ENCODE peak calls at places on chromosomes 3 and 15, in nine cellular contexts. One of them, this sample, is unnamed.

GRCh38 chr3:130323503-130323902 is 22.0 kb upstream of the COL6A5 start:
- DNase-seq in DMS79 treated with DMSO at 0.1 percent for 48 hours: no peak
- DNase-seq in fibroblast of pulmonary artery: no peak
- DNase-seq in T-helper 9 cell: no peak
- DNase-seq in lower leg skin: no peak
- DNase-seq in NCI-H1092 treated with DMSO at 0.1 percent for 48 hours: no peak
- DNase-seq in NCI-H2081: no peak
- DNase-seq in GM03348: no peak
- DNase-seq in activated CD4-positive, alpha-beta T cell treated with anti-CD3 and anti-CD28 coated beads, Interleukin-2, amount 50 U/mL, for 24 hours: no peak
- DNase-seq in this sample: no peak

GRCh38 chr15:95106781-95107180 is 875.4 kb downstream of the MCTP2 start:
- DNase-seq in NCI-H1092 treated with DMSO at 0.1 percent for 48 hours: no peak
- DNase-seq in fibroblast of pulmonary artery: no peak
- DNase-seq in GM03348: no peak
- DNase-seq in NCI-H2081: no peak
- DNase-seq in T-helper 9 cell: no peak
- DNase-seq in activated CD4-positive, alpha-beta T cell treated with anti-CD3 and anti-CD28 coated beads, Interleukin-2, amount 50 U/mL, for 24 hours: no peak
- DNase-seq in lower leg skin: no peak
- DNase-seq in DMS79 treated with DMSO at 0.1 percent for 48 hours: no peak
- DNase-seq in this sample: no peak

GRCh38 chr3:143222505-143222904 is 102.9 kb downstream of the CHST2 start:
- DNase-seq in T-helper 9 cell: no peak
- DNase-seq in GM03348: no peak
- DNase-seq in fibroblast of pulmonary artery: no peak
- DNase-seq in activated CD4-positive, alpha-beta T cell treated with anti-CD3 and anti-CD28 coated beads, Interleukin-2, amount 50 U/mL, for 24 hours: no peak
- DNase-seq in lower leg skin: no peak
- DNase-seq in DMS79 treated with DMSO at 0.1 percent for 48 hours: no peak
- DNase-seq in NCI-H1092 treated with DMSO at 0.1 percent for 48 hours: no peak
- DNase-seq in NCI-H2081: no peak
- DNase-seq in this sample: no peak

GRCh38 chr15:69315402-69316110 is 16.8 kb downstream of the PAQR5 start:
- DNase-seq in DMS79 treated with DMSO at 0.1 percent for 48 hours: no peak
- DNase-seq in T-helper 9 cell: no peak
- DNase-seq in GM03348: no peak
- DNase-seq in lower leg skin: no peak
- DNase-seq in fibroblast of pulmonary artery: no peak
- DNase-seq in NCI-H2081: no peak
- DNase-seq in NCI-H1092 treated with DMSO at 0.1 percent for 48 hours: no peak
- DNase-seq in activated CD4-positive, alpha-beta T cell treated with anti-CD3 and anti-CD28 coated beads, Interleukin-2, amount 50 U/mL, for 24 hours: no peak
- DNase-seq in this sample: no peak

GRCh38 chr3:196793224-196793623 is 53.6 kb downstream of the PAK2 start:
- DNase-seq in NCI-H2081: no peak
- DNase-seq in DMS79 treated with DMSO at 0.1 percent for 48 hours: no peak
- DNase-seq in NCI-H1092 treated with DMSO at 0.1 percent for 48 hours: no peak
- DNase-seq in fibroblast of pulmonary artery: peak
- DNase-seq in activated CD4-positive, alpha-beta T cell treated with anti-CD3 and anti-CD28 coated beads, Interleukin-2, amount 50 U/mL, for 24 hours: no peak
- DNase-seq in lower leg skin: no peak
- DNase-seq in GM03348: peak
- DNase-seq in T-helper 9 cell: no peak
- DNase-seq in this sample: no peak

GRCh38 chr3:175672119-175672689 is 813.1 kb downstream of the NAALADL2 start:
- DNase-seq in T-helper 9 cell: no peak
- DNase-seq in GM03348: peak
- DNase-seq in fibroblast of pulmonary artery: peak
- DNase-seq in NCI-H1092 treated with DMSO at 0.1 percent for 48 hours: no peak
- DNase-seq in lower leg skin: no peak
- DNase-seq in DMS79 treated with DMSO at 0.1 percent for 48 hours: no peak
- DNase-seq in NCI-H2081: no peak
- DNase-seq in activated CD4-positive, alpha-beta T cell treated with anti-CD3 and anti-CD28 coated beads, Interleukin-2, amount 50 U/mL, for 24 hours: no peak
- DNase-seq in this sample: peak

GRCh38 chr15:73286356-73286755 is 82.4 kb downstream of the HCN4 start:
- DNase-seq in DMS79 treated with DMSO at 0.1 percent for 48 hours: no peak
- DNase-seq in fibroblast of pulmonary artery: peak
- DNase-seq in lower leg skin: no peak
- DNase-seq in activated CD4-positive, alpha-beta T cell treated with anti-CD3 and anti-CD28 coated beads, Interleukin-2, amount 50 U/mL, for 24 hours: no peak
- DNase-seq in NCI-H1092 treated with DMSO at 0.1 percent for 48 hours: no peak
- DNase-seq in GM03348: no peak
- DNase-seq in T-helper 9 cell: no peak
- DNase-seq in NCI-H2081: no peak
- DNase-seq in this sample: no peak

GRCh38 chr15:62163847-62164499 is 1.1 kb downstream of the C2CD4B start:
- DNase-seq in T-helper 9 cell: no peak
- DNase-seq in NCI-H1092 treated with DMSO at 0.1 percent for 48 hours: no peak
- DNase-seq in NCI-H2081: no peak
- DNase-seq in DMS79 treated with DMSO at 0.1 percent for 48 hours: no peak
- DNase-seq in lower leg skin: no peak
- DNase-seq in activated CD4-positive, alpha-beta T cell treated with anti-CD3 and anti-CD28 coated beads, Interleukin-2, amount 50 U/mL, for 24 hours: no peak
- DNase-seq in GM03348: no peak
- DNase-seq in fibroblast of pulmonary artery: peak
- DNase-seq in this sample: no peak

GRCh38 chr3:17023006-17023664 is 138.4 kb downstream of the PLCL2 start:
- DNase-seq in activated CD4-positive, alpha-beta T cell treated with anti-CD3 and anti-CD28 coated beads, Interleukin-2, amount 50 U/mL, for 24 hours: peak
- DNase-seq in fibroblast of pulmonary artery: peak
- DNase-seq in DMS79 treated with DMSO at 0.1 percent for 48 hours: no peak
- DNase-seq in NCI-H2081: no peak
- DNase-seq in GM03348: no peak
- DNase-seq in NCI-H1092 treated with DMSO at 0.1 percent for 48 hours: no peak
- DNase-seq in lower leg skin: no peak
- DNase-seq in T-helper 9 cell: peak
- DNase-seq in this sample: no peak

GRCh38 chr3:154334973-154335420 is 10.7 kb upstream of the DHX36 start:
- DNase-seq in GM03348: peak
- DNase-seq in DMS79 treated with DMSO at 0.1 percent for 48 hours: peak
- DNase-seq in activated CD4-positive, alpha-beta T cell treated with anti-CD3 and anti-CD28 coated beads, Interleukin-2, amount 50 U/mL, for 24 hours: no peak
- DNase-seq in fibroblast of pulmonary artery: peak
- DNase-seq in T-helper 9 cell: no peak
- DNase-seq in lower leg skin: no peak
- DNase-seq in NCI-H2081: peak
- DNase-seq in NCI-H1092 treated with DMSO at 0.1 percent for 48 hours: peak
- DNase-seq in this sample: peak

GRCh38 chr15:97566957-97567356 is 393.5 kb upstream of the ARRDC4 start:
- DNase-seq in GM03348: no peak
- DNase-seq in DMS79 treated with DMSO at 0.1 percent for 48 hours: no peak
- DNase-seq in fibroblast of pulmonary artery: peak
- DNase-seq in NCI-H2081: no peak
- DNase-seq in activated CD4-positive, alpha-beta T cell treated with anti-CD3 and anti-CD28 coated beads, Interleukin-2, amount 50 U/mL, for 24 hours: no peak
- DNase-seq in lower leg skin: no peak
- DNase-seq in NCI-H1092 treated with DMSO at 0.1 percent for 48 hours: no peak
- DNase-seq in T-helper 9 cell: no peak
- DNase-seq in this sample: no peak

GRCh38 chr3:44687898-44688297 is 24.6 kb upstream of the ZNF502 start:
- DNase-seq in lower leg skin: no peak
- DNase-seq in T-helper 9 cell: no peak
- DNase-seq in GM03348: no peak
- DNase-seq in NCI-H1092 treated with DMSO at 0.1 percent for 48 hours: no peak
- DNase-seq in NCI-H2081: no peak
- DNase-seq in fibroblast of pulmonary artery: no peak
- DNase-seq in activated CD4-positive, alpha-beta T cell treated with anti-CD3 and anti-CD28 coated beads, Interleukin-2, amount 50 U/mL, for 24 hours: no peak
- DNase-seq in DMS79 treated with DMSO at 0.1 percent for 48 hours: no peak
- DNase-seq in this sample: no peak

GRCh38 chr15:76163429-76164020 is 103.7 kb downstream of the TMEM266 start:
- DNase-seq in lower leg skin: peak
- DNase-seq in GM03348: peak
- DNase-seq in activated CD4-positive, alpha-beta T cell treated with anti-CD3 and anti-CD28 coated beads, Interleukin-2, amount 50 U/mL, for 24 hours: no peak
- DNase-seq in DMS79 treated with DMSO at 0.1 percent for 48 hours: no peak
- DNase-seq in NCI-H2081: no peak
- DNase-seq in T-helper 9 cell: no peak
- DNase-seq in fibroblast of pulmonary artery: peak
- DNase-seq in NCI-H1092 treated with DMSO at 0.1 percent for 48 hours: no peak
- DNase-seq in this sample: peak

GRCh38 chr3:144549161-144549560 is 577.5 kb downstream of the DIPK2A start:
- DNase-seq in lower leg skin: no peak
- DNase-seq in T-helper 9 cell: no peak
- DNase-seq in GM03348: no peak
- DNase-seq in activated CD4-positive, alpha-beta T cell treated with anti-CD3 and anti-CD28 coated beads, Interleukin-2, amount 50 U/mL, for 24 hours: no peak
- DNase-seq in fibroblast of pulmonary artery: no peak
- DNase-seq in NCI-H2081: no peak
- DNase-seq in NCI-H1092 treated with DMSO at 0.1 percent for 48 hours: no peak
- DNase-seq in DMS79 treated with DMSO at 0.1 percent for 48 hours: no peak
- DNase-seq in this sample: peak

GRCh38 chr3:110789315-110789714 is 282.3 kb upstream of the NECTIN3 start:
- DNase-seq in GM03348: peak
- DNase-seq in activated CD4-positive, alpha-beta T cell treated with anti-CD3 and anti-CD28 coated beads, Interleukin-2, amount 50 U/mL, for 24 hours: no peak
- DNase-seq in DMS79 treated with DMSO at 0.1 percent for 48 hours: no peak
- DNase-seq in T-helper 9 cell: no peak
- DNase-seq in NCI-H2081: no peak
- DNase-seq in fibroblast of pulmonary artery: peak
- DNase-seq in NCI-H1092 treated with DMSO at 0.1 percent for 48 hours: no peak
- DNase-seq in lower leg skin: no peak
- DNase-seq in this sample: no peak

GRCh38 chr3:109927161-109927560 is 589.8 kb upstream of the DPPA4 start:
- DNase-seq in NCI-H1092 treated with DMSO at 0.1 percent for 48 hours: no peak
- DNase-seq in fibroblast of pulmonary artery: peak
- DNase-seq in NCI-H2081: no peak
- DNase-seq in lower leg skin: no peak
- DNase-seq in GM03348: peak
- DNase-seq in activated CD4-positive, alpha-beta T cell treated with anti-CD3 and anti-CD28 coated beads, Interleukin-2, amount 50 U/mL, for 24 hours: no peak
- DNase-seq in DMS79 treated with DMSO at 0.1 percent for 48 hours: no peak
- DNase-seq in T-helper 9 cell: no peak
- DNase-seq in this sample: no peak

GRCh38 chr3:87127286-87127685 is 99.8 kb upstream of the CHMP2B start:
- DNase-seq in fibroblast of pulmonary artery: peak
- DNase-seq in DMS79 treated with DMSO at 0.1 percent for 48 hours: no peak
- DNase-seq in GM03348: no peak
- DNase-seq in lower leg skin: no peak
- DNase-seq in NCI-H1092 treated with DMSO at 0.1 percent for 48 hours: no peak
- DNase-seq in T-helper 9 cell: no peak
- DNase-seq in activated CD4-positive, alpha-beta T cell treated with anti-CD3 and anti-CD28 coated beads, Interleukin-2, amount 50 U/mL, for 24 hours: no peak
- DNase-seq in NCI-H2081: no peak
- DNase-seq in this sample: no peak

GRCh38 chr3:65995030-65995429 is 43.7 kb downstream of the MAGI1 start:
- DNase-seq in T-helper 9 cell: no peak
- DNase-seq in NCI-H1092 treated with DMSO at 0.1 percent for 48 hours: no peak
- DNase-seq in DMS79 treated with DMSO at 0.1 percent for 48 hours: no peak
- DNase-seq in GM03348: peak
- DNase-seq in activated CD4-positive, alpha-beta T cell treated with anti-CD3 and anti-CD28 coated beads, Interleukin-2, amount 50 U/mL, for 24 hours: no peak
- DNase-seq in lower leg skin: no peak
- DNase-seq in fibroblast of pulmonary artery: peak
- DNase-seq in NCI-H2081: no peak
- DNase-seq in this sample: no peak

GRCh38 chr3:197454014-197454413 is 101.8 kb downstream of the BDH1 start:
- DNase-seq in activated CD4-positive, alpha-beta T cell treated with anti-CD3 and anti-CD28 coated beads, Interleukin-2, amount 50 U/mL, for 24 hours: no peak
- DNase-seq in fibroblast of pulmonary artery: peak
- DNase-seq in NCI-H1092 treated with DMSO at 0.1 percent for 48 hours: no peak
- DNase-seq in T-helper 9 cell: no peak
- DNase-seq in NCI-H2081: no peak
- DNase-seq in DMS79 treated with DMSO at 0.1 percent for 48 hours: peak
- DNase-seq in GM03348: peak
- DNase-seq in lower leg skin: no peak
- DNase-seq in this sample: peak

This sample was measured in NCI-H446.